ENCODE peak calls at places on chromosome 12, in nine cellular contexts. B, O, Z, X, F, Q, H, M and T are unnamed samples.

GRCh38 chr12:125056306-125056705 is 8.9 kb upstream of the AACS start:
- DNase-seq in B (no peak), O (no peak), Z (no peak), X (no peak), F (no peak), Q (no peak), H (no peak), M (no peak), T (no peak)

GRCh38 chr12:59624732-59625455 is 29.1 kb downstream of the SLC16A7 start:
- DNase-seq in B (no peak), O (no peak), Z (no peak), X (no peak), F (no peak), Q (no peak), H (no peak), M (no peak), T (no peak)

GRCh38 chr12:124310785-124311184 is 15.9 kb downstream of the RFLNA start:
- DNase-seq in B (no peak), O (no peak), Z (no peak), X (no peak), F (no peak), Q (no peak), H (no peak), M (no peak), T (no peak)

GRCh38 chr12:109162551-109162950 is 46.2 kb downstream of the ACACB start:
- DNase-seq in B (no peak), O (no peak), Z (no peak), X (no peak), F (no peak), Q (no peak), H (no peak), M (no peak), T (no peak)

GRCh38 chr12:91379051-91379775 is 196.6 kb upstream of the DCN start:
- DNase-seq in B (no peak), O (no peak), Z (no peak), X (no peak), F (no peak), Q (no peak), H (no peak), M (no peak), T (no peak)

GRCh38 chr12:95446511-95446910 is 27.4 kb upstream of the METAP2 start:
- DNase-seq in B (no peak), O (no peak), Z (no peak), X (peak; percentile 70), F (no peak), Q (no peak), H (no peak), M (no peak), T (no peak)

GRCh38 chr12:53328043-53328435 is 6.6 kb upstream of the AAAS start:
- DNase-seq in B (no peak), O (no peak), Z (peak; percentile 45), X (peak; percentile 62), F (no peak), Q (no peak), H (no peak), M (no peak), T (no peak)

GRCh38 chr12:40224439-40225291 is at the start of gene LRRK2:
- DNase-seq in B (no peak), O (peak; percentile 32), Z (peak; percentile 62), X (peak; percentile 63), F (peak; percentile 41), Q (peak; percentile 23), H (no peak), M (peak; percentile 13), T (peak; percentile 9)

GRCh38 chr12:97659117-97659880 is 196.7 kb downstream of the RMST start:
- DNase-seq in B (no peak), O (no peak), Z (no peak), X (no peak), F (no peak), Q (no peak), H (no peak), M (no peak), T (no peak)

GRCh38 chr12:92593734-92594402 is 108.9 kb upstream of the PLEKHG7 start:
- DNase-seq in B (peak; percentile 89), O (peak; percentile 77), Z (peak; percentile 86), X (no peak), F (peak; percentile 74), Q (no peak), H (peak; percentile 79), M (peak; percentile 61), T (no peak)

GRCh38 chr12:32671930-32672785 is 6.9 kb upstream of the DNM1L start:
- DNase-seq in B (no peak), O (no peak), Z (peak; percentile 88), X (peak; percentile 69), F (no peak), Q (peak; percentile 48), H (peak; percentile 5), M (no peak), T (peak; percentile 85)

GRCh38 chr12:104877107-104877705 is 80.9 kb downstream of the SLC41A2 start:
- DNase-seq in B (peak; percentile 34), O (no peak), Z (peak; percentile 29), X (peak; percentile 9), F (peak; percentile 34), Q (no peak), H (no peak), M (peak; percentile 29), T (peak; percentile 8)

GRCh38 chr12:95859344-95859816 is 628 bp downstream of the SNRPF start:
- DNase-seq in B (no peak), O (peak; percentile 5), Z (peak; percentile 36), X (peak; percentile 46), F (no peak), Q (no peak), H (no peak), M (peak; percentile 16), T (no peak)

GRCh38 chr12:56839489-56840442 is 76.6 kb downstream of the HSD17B6 start:
- DNase-seq in B (peak; percentile 18), O (no peak), Z (peak; percentile 73), X (peak; percentile 73), F (peak; percentile 5), Q (no peak), H (peak; percentile 2), M (peak; percentile 4), T (peak; percentile 48)

GRCh38 chr12:111439657-111440151 is 34.0 kb downstream of the SH2B3 start:
- DNase-seq in B (no peak), O (no peak), Z (no peak), X (no peak), F (no peak), Q (peak; percentile 46), H (no peak), M (no peak), T (no peak)

GRCh38 chr12:93777249-93777648 is 100.1 kb downstream of the CRADD start:
- DNase-seq in B (no peak), O (no peak), Z (no peak), X (no peak), F (no peak), Q (no peak), H (no peak), M (no peak), T (no peak)

GRCh38 chr12:4434721-4435425 is 10.7 kb downstream of the FGF6 start:
- DNase-seq in B (no peak), O (no peak), Z (no peak), X (no peak), F (no peak), Q (no peak), H (no peak), M (no peak), T (no peak)

GRCh38 chr12:106586803-106587684 is 4.2 kb downstream of the RFX4 start:
- DNase-seq in B (no peak), O (no peak), Z (no peak), X (peak; percentile 60), F (no peak), Q (no peak), H (no peak), M (no peak), T (no peak)

GRCh38 chr12:76519538-76519937 is 40.0 kb downstream of the OSBPL8 start:
- DNase-seq in B (no peak), O (no peak), Z (no peak), X (no peak), F (no peak), Q (no peak), H (no peak), M (no peak), T (no peak)

GRCh38 chr12:38113991-38114390 is 202.6 kb upstream of the ALG10B start:
- DNase-seq in B (no peak), O (no peak), Z (no peak), X (no peak), F (no peak), Q (no peak), H (no peak), M (no peak), T (no peak)

GRCh38 chr12:106769078-106769477 is 5.4 kb upstream of the RIC8B start:
- DNase-seq in B (no peak), O (no peak), Z (no peak), X (peak; percentile 47), F (no peak), Q (no peak), H (no peak), M (no peak), T (peak; percentile 80)

GRCh38 chr12:67222302-67222701 is 46.9 kb upstream of the CAND1 start:
- DNase-seq in B (no peak), O (no peak), Z (peak; percentile 35), X (peak; percentile 42), F (no peak), Q (no peak), H (no peak), M (no peak), T (peak; percentile 23)

GRCh38 chr12:116087962-116088361 is 189.5 kb downstream of the MED13L start:
- DNase-seq in B (peak; percentile 1), O (no peak), Z (no peak), X (no peak), F (no peak), Q (no peak), H (no peak), M (no peak), T (no peak)